ENCODE peak calls at places on chromosomes 5 and 9, in ten cellular contexts. M, J, W, P, R, U, V, F, I and O are unnamed samples.

GRCh38 chr9:99851028-99851822 is 29.5 kb downstream of the NR4A3 start:
- DNase-seq in P (peak; percentile 64), V (no peak), M (peak; percentile 12), R (no peak), I (peak; percentile 80), F (no peak), U (no peak), W (no peak), J (no peak), O (no peak)

GRCh38 chr9:1115370-1115769 is 65.2 kb downstream of the DMRT2 start:
- DNase-seq in R (no peak), F (no peak), M (no peak), V (no peak), W (no peak), J (no peak), P (no peak), U (no peak), I (peak; percentile 51), O (no peak)

GRCh38 chr5:91128604-91129003 is 254.5 kb downstream of the ARRDC3 start:
- DNase-seq in M (no peak), P (no peak), F (no peak), U (no peak), V (peak; percentile 25), I (no peak), W (no peak), R (no peak), J (no peak), O (no peak)

GRCh38 chr9:32703635-32704034 is 68.2 kb upstream of the TAF1L start:
- DNase-seq in I (no peak), R (no peak), P (no peak), U (no peak), J (no peak), M (no peak), W (no peak), F (no peak), V (no peak), O (no peak)

GRCh38 chr9:73216016-73216415 is 64.4 kb downstream of the ANXA1 start:
- DNase-seq in M (no peak), I (no peak), W (no peak), J (no peak), F (no peak), U (no peak), P (no peak), R (no peak), V (no peak), O (no peak)

GRCh38 chr5:107554776-107555424 is 115.8 kb downstream of the EFNA5 start:
- DNase-seq in V (no peak), U (no peak), W (no peak), J (no peak), P (no peak), F (no peak), I (no peak), M (no peak), R (no peak), O (no peak)

GRCh38 chr5:76542887-76543690 is 80.1 kb downstream of the F2RL2 start:
- DNase-seq in R (no peak), V (peak; percentile 18), W (no peak), M (peak; percentile 32), I (peak; percentile 11), U (no peak), F (no peak), J (peak; percentile 40), P (no peak), O (peak; percentile 65)

GRCh38 chr5:68264024-68264956 is 48.7 kb downstream of the PIK3R1 start:
- DNase-seq in W (no peak), J (peak; percentile 77), R (no peak), P (no peak), U (peak; percentile 68), F (peak; percentile 55), V (peak; percentile 81), M (no peak), I (no peak), O (peak; percentile 63)

GRCh38 chr5:172699423-172699822 is 58.4 kb downstream of the NEURL1B start:
- DNase-seq in U (no peak), V (no peak), P (no peak), R (no peak), F (no peak), J (no peak), M (no peak), W (peak; percentile 39), I (no peak), O (no peak)

GRCh38 chr5:146188358-146188757 is 5.9 kb upstream of the LARS1 start:
- DNase-seq in F (no peak), M (no peak), P (no peak), J (no peak), W (no peak), R (no peak), V (peak; percentile 84), I (no peak), U (no peak), O (no peak)

GRCh38 chr5:91219803-91220371 is 163.2 kb downstream of the ARRDC3 start:
- DNase-seq in U (no peak), P (no peak), W (peak; percentile 24), I (peak; percentile 19), R (no peak), M (no peak), J (peak; percentile 44), F (no peak), V (peak; percentile 57), O (no peak)

GRCh38 chr9:69035438-69036316 is at the start of gene FXN:
- DNase-seq in U (peak; percentile 91), P (peak; percentile 94), J (peak; percentile 82), V (peak; percentile 75), R (peak; percentile 95), M (peak; percentile 88), I (peak; percentile 74), W (peak; percentile 78), F (peak; percentile 66), O (peak; percentile 79)

DNA sequence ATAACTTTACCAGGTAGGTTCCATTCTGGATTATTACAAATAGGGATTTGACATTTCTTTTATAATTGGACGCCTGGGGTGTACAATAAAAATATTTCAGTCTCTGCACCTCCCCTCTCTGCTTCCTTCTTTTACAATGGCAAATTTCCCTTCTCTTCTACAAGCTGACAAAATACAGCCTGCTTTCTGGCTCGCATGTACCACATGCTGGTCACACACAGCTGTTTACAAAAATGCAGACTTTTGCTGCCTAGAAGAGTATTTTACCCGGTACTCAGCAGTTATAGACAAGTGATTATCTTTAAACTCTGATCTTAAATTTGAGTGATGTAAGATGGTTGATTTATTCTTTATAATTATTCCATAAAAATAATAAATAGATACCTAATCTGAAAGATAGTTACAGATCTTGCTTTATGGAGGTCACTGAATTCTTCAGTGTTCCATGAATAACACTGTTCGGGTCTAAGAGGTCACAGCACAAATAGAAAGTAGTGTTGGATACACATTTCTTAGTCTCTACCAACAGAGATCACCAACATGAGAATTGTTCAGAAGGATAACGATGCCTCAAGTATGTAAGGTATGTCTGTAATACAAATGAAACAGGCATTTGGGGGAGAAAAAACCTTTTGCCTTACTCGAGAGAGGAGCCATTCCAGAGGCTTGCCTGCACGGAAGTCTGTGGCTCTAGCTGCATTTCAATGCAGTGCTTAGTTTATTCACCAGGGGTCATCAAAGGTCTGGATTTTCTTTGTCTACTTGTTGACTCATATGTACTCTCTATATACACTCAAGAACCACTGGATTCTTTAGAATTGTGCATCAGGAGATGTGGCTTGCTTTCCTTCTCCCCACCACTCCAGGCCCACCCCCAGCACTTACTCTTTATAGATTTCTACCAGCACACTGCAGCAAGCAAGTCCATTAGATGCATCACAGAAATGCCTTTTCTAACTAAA is 206.6 kb upstream of the RFX3 start:
- DNase-seq in R (no peak), I (peak; percentile 82), V (peak; percentile 90), W (peak; percentile 49), J (peak; percentile 89), P (no peak), M (peak; percentile 41), U (no peak), F (peak; percentile 38), O (peak; percentile 91)
- TF ChIP-seq CTCF in R (peak; percentile 44), I (peak; percentile 77), V (peak; percentile 89), W (peak; percentile 58), J (peak; percentile 71), P (peak; percentile 70), M (peak; percentile 68), U (peak; percentile 88), F (peak; percentile 68), O (peak; percentile 75)

DNA sequence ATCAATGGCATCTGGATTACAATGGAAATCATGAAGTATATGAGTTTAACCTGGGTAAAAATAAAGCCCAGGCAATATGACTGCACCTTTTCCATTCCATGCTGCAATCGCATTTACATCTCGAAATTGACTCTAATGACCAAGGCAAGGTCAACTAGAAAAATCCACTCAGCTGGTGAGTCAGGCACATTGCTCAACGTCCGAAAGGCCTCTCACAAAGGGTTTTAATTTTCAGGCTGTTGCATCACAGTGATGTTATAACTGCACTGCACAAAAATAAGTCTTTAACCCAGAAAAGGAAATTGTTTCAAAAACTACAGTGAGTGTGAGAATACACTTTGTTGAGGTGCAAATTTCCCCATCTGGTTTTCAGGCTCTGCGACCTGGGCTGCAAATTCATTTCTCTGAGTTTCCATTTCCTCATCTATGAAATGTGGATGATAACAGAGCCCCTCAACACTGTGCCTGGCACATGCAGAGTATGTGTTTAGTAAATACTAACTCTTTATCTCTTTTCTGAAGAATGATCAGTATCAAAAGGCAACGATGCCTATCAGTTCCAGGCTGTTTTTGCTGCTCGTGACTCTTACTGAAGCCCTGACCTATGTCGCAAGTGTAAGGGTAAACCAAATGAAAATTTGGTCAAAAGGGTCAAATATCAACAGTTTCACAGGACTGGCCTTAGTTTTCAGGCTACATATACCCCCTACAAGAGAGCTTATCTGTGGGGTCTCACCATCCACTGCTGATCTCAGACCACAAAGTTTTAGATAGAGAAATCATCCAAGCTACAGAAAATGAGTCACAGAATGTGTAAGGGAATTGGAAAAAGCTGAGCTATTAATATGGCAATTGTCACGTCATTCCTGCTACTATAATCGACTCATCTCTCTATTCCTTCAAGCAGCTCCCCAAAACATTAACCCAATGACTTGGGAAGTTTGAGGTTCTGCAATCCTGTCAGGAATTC is 4.1 kb downstream of the NFIL3 start:
- DNase-seq in V (peak; percentile 97), P (no peak), W (no peak), U (no peak), M (peak; percentile 57), R (peak; percentile 93), J (peak; percentile 99), I (peak; percentile 49), F (peak; percentile 88), O (peak; percentile 99)
- H3K4me3 ChIP-seq in V (peak overlapping the region; percentile 26), P (peak overlapping the region; percentile 8), W (no peak overlapping the region), U (no peak overlapping the region), M (no peak overlapping the region), R (no peak overlapping the region), J (peak overlapping the region; percentile 89), I (peak overlapping the region; percentile 95), F (no peak overlapping the region), O (peak overlapping the region; percentile 92)

GRCh38 chr9:33742519-33742918 is 52.8 kb upstream of the PRSS3 start:
- DNase-seq in J (no peak), U (no peak), W (no peak), M (no peak), V (no peak), R (no peak), I (peak; percentile 14), F (no peak), P (no peak), O (no peak)
- TF ChIP-seq CTCF in J (no peak), U (peak; percentile 40), W (peak; percentile 42), M (no peak), V (no peak), R (no peak), I (peak; percentile 23), F (no peak), P (no peak), O (peak; percentile 10)

DNA sequence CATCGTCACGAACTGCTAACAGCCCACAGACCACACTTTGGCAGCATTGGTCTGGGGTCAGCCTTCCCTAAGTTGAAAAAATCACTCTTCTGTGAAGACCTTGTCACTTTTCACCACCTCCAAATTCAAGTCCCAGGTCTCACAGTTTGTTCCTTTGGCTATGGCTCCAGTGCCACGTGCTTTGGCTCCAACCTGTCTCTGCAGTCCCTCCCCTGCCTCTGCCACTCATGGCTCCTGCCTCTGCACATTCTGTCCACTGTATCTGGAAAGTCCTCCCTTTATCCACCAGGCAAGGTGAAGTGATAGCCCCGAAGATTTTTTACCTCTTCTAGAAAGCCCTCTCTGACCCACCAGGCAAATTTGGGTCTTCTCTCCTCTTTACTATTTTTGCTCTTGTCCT is 5.3 kb downstream of the CKMT2 start:
- DNase-seq in P (no peak), V (no peak), I (no peak), U (no peak), M (no peak), R (no peak), W (no peak), J (no peak), F (no peak), O (no peak)
- H3K4me3 ChIP-seq in P (no peak overlapping the region), V (no peak overlapping the region), I (no peak overlapping the region), U (no peak overlapping the region), M (no peak overlapping the region), R (no peak overlapping the region), W (no peak overlapping the region), J (no peak overlapping the region), F (no peak overlapping the region), O (no peak overlapping the region)